ENCODE peak calls at places on chromosomes 11 and 22, in ten cellular contexts. O, J, S, L, B, Q, E, M, P and H are unnamed samples.

GRCh38 chr11:59069082-59069481 is 17.0 kb upstream of the GLYATL1B start:
- DNase-seq in O (no peak), J (no peak), S (peak), L (peak), B (no peak), Q (no peak), E (no peak), M (no peak), P (no peak), H (no peak)

GRCh38 chr11:73195191-73196007 is 22.7 kb upstream of the P2RY2 start:
- DNase-seq in O (no peak), J (peak), S (peak), L (no peak), B (no peak), Q (no peak), E (no peak), M (peak), P (peak), H (peak)

GRCh38 chr22:26053737-26054316 is 115.4 kb upstream of the SEZ6L start:
- DNase-seq in O (no peak), J (no peak), S (no peak), L (no peak), B (no peak), Q (no peak), E (peak), M (no peak), P (no peak), H (no peak)

GRCh38 chr11:65170058-65170534 is at the start of gene SPDYC:
- DNase-seq in O (no peak), J (no peak), S (no peak), L (no peak), B (no peak), Q (no peak), E (peak), M (peak), P (peak), H (no peak)

GRCh38 chr11:95693298-95693697 is 96.3 kb downstream of the FAM76B start:
- DNase-seq in O (no peak), J (no peak), S (no peak), L (no peak), B (no peak), Q (no peak), E (no peak), M (no peak), P (no peak), H (no peak)

GRCh38 chr22:20741634-20742581 is 32.0 kb upstream of the SERPIND1 start:
- DNase-seq in O (peak), J (peak), S (peak), L (peak), B (peak), Q (peak), E (no peak), M (peak), P (peak), H (peak)

GRCh38 chr22:40310081-40310770 is 36.1 kb upstream of the ADSL start:
- DNase-seq in O (peak), J (peak), S (no peak), L (peak), B (no peak), Q (no peak), E (no peak), M (no peak), P (no peak), H (peak)

GRCh38 chr11:990101-990500 is 46.4 kb downstream of the MUC6 start:
- DNase-seq in O (no peak), J (no peak), S (no peak), L (no peak), B (no peak), Q (no peak), E (no peak), M (no peak), P (no peak), H (no peak)

GRCh38 chr11:57314221-57314973 is 10.4 kb downstream of the TNKS1BP1 start:
- DNase-seq in O (no peak), J (no peak), S (no peak), L (no peak), B (no peak), Q (no peak), E (no peak), M (no peak), P (no peak), H (no peak)

GRCh38 chr22:26045051-26045450 is 124.2 kb upstream of the SEZ6L start:
- DNase-seq in O (no peak), J (no peak), S (no peak), L (no peak), B (no peak), Q (no peak), E (no peak), M (no peak), P (no peak), H (no peak)

GRCh38 chr11:129974237-129974636 is 28.4 kb downstream of the PRDM10 start:
- DNase-seq in O (no peak), J (peak), S (no peak), L (peak), B (no peak), Q (no peak), E (no peak), M (no peak), P (no peak), H (no peak)

GRCh38 chr11:45347343-45347742 is 61.2 kb upstream of the SYT13 start:
- DNase-seq in O (no peak), J (no peak), S (no peak), L (no peak), B (no peak), Q (no peak), E (no peak), M (no peak), P (no peak), H (no peak)

GRCh38 chr22:20751185-20751851 is 22.6 kb upstream of the SERPIND1 start:
- DNase-seq in O (peak), J (no peak), S (no peak), L (no peak), B (no peak), Q (peak), E (peak), M (no peak), P (no peak), H (no peak)

GRCh38 chr11:68843052-68843561 is 1.4 kb upstream of the CPT1A start:
- DNase-seq in O (peak), J (peak), S (no peak), L (peak), B (no peak), Q (peak), E (no peak), M (no peak), P (no peak), H (no peak)

GRCh38 chr22:40635940-40636379 is 559 bp downstream of the MRTFA start:
- DNase-seq in O (no peak), J (peak), S (no peak), L (no peak), B (peak), Q (peak), E (peak), M (no peak), P (no peak), H (no peak)

GRCh38 chr11:57599381-57599780 is 1.9 kb downstream of the SERPING1 start:
- DNase-seq in O (peak), J (no peak), S (no peak), L (no peak), B (no peak), Q (no peak), E (no peak), M (no peak), P (no peak), H (no peak)

GRCh38 chr11:60280412-60280811 is at the start of gene MS4A4A:
- DNase-seq in O (no peak), J (no peak), S (no peak), L (no peak), B (peak), Q (no peak), E (no peak), M (no peak), P (no peak), H (no peak)

GRCh38 chr11:36258730-36259360 is 30.4 kb downstream of the COMMD9 start:
- DNase-seq in O (peak), J (peak), S (peak), L (peak), B (peak), Q (peak), E (peak), M (peak), P (peak), H (peak)

GRCh38 chr11:73230276-73230875 is 12.3 kb downstream of the P2RY2 start:
- DNase-seq in O (no peak), J (no peak), S (no peak), L (no peak), B (no peak), Q (no peak), E (no peak), M (no peak), P (no peak), H (no peak)

GRCh38 chr22:37319469-37319868 is 37.2 kb downstream of the CYTH4 start:
- DNase-seq in O (no peak), J (no peak), S (no peak), L (no peak), B (no peak), Q (no peak), E (no peak), M (no peak), P (no peak), H (no peak)

GRCh38 chr22:38190581-38190980 is 9.0 kb upstream of the PLA2G6 start:
- DNase-seq in O (no peak), J (no peak), S (no peak), L (no peak), B (no peak), Q (no peak), E (no peak), M (no peak), P (no peak), H (no peak)

GRCh38 chr22:41367680-41368542 is 13.8 kb upstream of the TEF start:
- DNase-seq in O (no peak), J (peak), S (no peak), L (peak), B (no peak), Q (no peak), E (peak), M (no peak), P (peak), H (peak)

GRCh38 chr22:49449377-49449776 is 378.3 kb downstream of the BRD1 start:
- DNase-seq in O (no peak), J (no peak), S (no peak), L (no peak), B (no peak), Q (no peak), E (no peak), M (no peak), P (no peak), H (no peak)

GRCh38 chr11:63592975-63593395 is 21.2 kb downstream of the PLAAT3 start:
- DNase-seq in O (peak), J (peak), S (peak), L (peak), B (peak), Q (no peak), E (no peak), M (no peak), P (no peak), H (no peak)

GRCh38 chr11:70526116-70527045 is 128.1 kb downstream of the CTTN start:
- DNase-seq in O (no peak), J (no peak), S (no peak), L (no peak), B (no peak), Q (no peak), E (no peak), M (no peak), P (no peak), H (no peak)

GRCh38 chr11:57325735-57326048 is 940 bp upstream of the TNKS1BP1 start:
- DNase-seq in O (no peak), J (no peak), S (no peak), L (no peak), B (peak), Q (peak), E (no peak), M (no peak), P (no peak), H (peak)

GRCh38 chr11:86938900-86939880 is 16.0 kb downstream of the FZD4 start:
- DNase-seq in O (peak), J (peak), S (peak), L (peak), B (peak), Q (peak), E (no peak), M (peak), P (peak), H (peak)

GRCh38 chr11:72821920-72822799 is 7.9 kb downstream of the ATG16L2 start:
- DNase-seq in O (peak), J (peak), S (peak), L (peak), B (peak), Q (peak), E (peak), M (peak), P (peak), H (peak)

GRCh38 chr11:76663461-76663760 is 7.1 kb downstream of the LRRC32 start:
- DNase-seq in O (no peak), J (no peak), S (no peak), L (no peak), B (no peak), Q (no peak), E (no peak), M (no peak), P (no peak), H (no peak)

GRCh38 chr11:62147545-62147944 is 23.7 kb downstream of the INCENP start:
- DNase-seq in O (no peak), J (no peak), S (no peak), L (no peak), B (no peak), Q (no peak), E (peak), M (no peak), P (no peak), H (no peak)

GRCh38 chr22:20206709-20207215 is 55.9 kb upstream of the CCDC188 start:
- DNase-seq in O (peak), J (peak), S (no peak), L (peak), B (peak), Q (peak), E (no peak), M (no peak), P (no peak), H (peak)

GRCh38 chr22:37806409-37807338 is 1.1 kb upstream of the GCAT start:
- DNase-seq in O (peak), J (peak), S (peak), L (peak), B (no peak), Q (peak), E (no peak), M (no peak), P (peak), H (peak)

GRCh38 chr11:61090982-61091372 is 11.3 kb upstream of the CD5 start:
- DNase-seq in O (no peak), J (no peak), S (no peak), L (no peak), B (no peak), Q (no peak), E (no peak), M (no peak), P (no peak), H (no peak)

GRCh38 chr11:65445604-65446445 is 23.2 kb downstream of the NEAT1 start:
- DNase-seq in O (peak), J (peak), S (peak), L (peak), B (peak), Q (peak), E (no peak), M (no peak), P (no peak), H (no peak)

GRCh38 chr11:93743316-93743715 is 1.8 kb downstream of the C11orf54 start:
- DNase-seq in O (no peak), J (no peak), S (no peak), L (no peak), B (no peak), Q (no peak), E (no peak), M (no peak), P (no peak), H (no peak)

DNA sequence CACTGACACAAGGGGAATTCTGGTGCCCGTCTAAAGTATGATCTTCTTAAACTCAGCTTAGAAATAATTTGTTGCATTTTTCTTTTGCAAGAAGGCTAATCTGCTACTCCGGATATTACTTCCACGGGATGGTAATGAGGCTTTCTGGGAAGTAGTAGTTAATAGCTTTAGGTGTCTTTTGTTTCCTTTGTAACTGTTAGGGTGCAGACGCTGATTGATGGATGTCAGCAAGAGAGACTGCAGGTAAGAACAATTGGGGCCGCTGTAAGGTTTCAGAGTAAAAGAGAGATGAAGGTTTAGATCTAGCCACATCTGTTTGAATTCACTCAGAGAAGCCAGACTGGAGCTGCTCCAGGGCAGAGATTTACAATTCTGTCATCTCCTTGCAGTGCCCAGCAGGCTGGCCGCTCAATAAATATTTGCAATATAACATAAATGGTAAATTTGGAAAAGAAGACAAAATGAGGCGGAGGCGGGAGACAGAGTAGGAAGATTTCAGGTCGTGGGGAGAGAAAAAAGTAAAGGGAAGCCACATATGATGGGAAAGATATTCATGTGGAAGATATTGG is 320.4 kb downstream of the AASDHPPT start:
- DNase-seq in O (peak), J (peak), S (no peak), L (no peak), B (no peak), Q (no peak), E (no peak), M (no peak), P (no peak), H (no peak)
- H3K27ac ChIP-seq in O (peak), J (peak), S (peak), L (peak), B (no peak), Q (no peak), E (no peak), M (no peak), P (no peak), H (peak)

GRCh38 chr22:35074583-35074982 is 8.6 kb downstream of the ISX start:
- DNase-seq in O (no peak), J (no peak), S (no peak), L (no peak), B (no peak), Q (no peak), E (no peak), M (no peak), P (no peak), H (no peak)
- H2AFZ ChIP-seq in O (no peak), J (no peak), S (no peak), L (no peak), B (peak), Q (no peak), E (no peak), M (no peak), P (no peak), H (no peak)

DNA sequence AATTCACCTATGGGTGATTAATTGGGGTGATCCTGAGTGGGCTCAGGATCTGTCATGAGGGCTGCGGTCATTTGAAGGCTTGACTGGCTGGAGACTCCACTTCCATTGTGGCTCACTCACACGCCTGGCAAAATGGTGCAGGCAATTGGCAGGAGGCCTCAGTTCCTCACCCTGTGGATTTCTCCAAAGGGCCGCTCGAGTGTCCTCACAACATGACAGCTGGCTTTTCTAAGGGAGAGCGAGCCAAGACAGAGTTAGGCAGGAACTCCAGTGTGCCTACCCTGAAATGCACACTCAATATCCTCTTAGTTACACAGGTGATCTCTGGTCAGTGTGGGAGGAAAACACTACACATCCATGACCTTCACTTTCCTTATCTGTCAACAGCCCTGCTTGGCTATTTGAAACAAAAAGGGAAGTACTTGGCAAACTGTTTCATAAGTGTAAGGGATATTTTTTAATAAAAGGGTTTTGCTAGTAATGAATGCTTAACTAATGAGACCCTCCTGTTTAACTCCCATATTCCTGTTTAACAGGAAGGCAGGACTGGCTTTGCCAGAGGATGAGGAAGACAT is 25.7 kb downstream of the OSBP2 start:
- DNase-seq in O (no peak), J (no peak), S (no peak), L (no peak), B (no peak), Q (peak), E (no peak), M (no peak), P (no peak), H (no peak)
- H3K27ac ChIP-seq in O (no peak), J (no peak), S (no peak), L (no peak), B (no peak), Q (no peak), E (no peak), M (no peak), P (no peak), H (no peak)

GRCh38 chr11:111097191-111097590 is 148.3 kb upstream of the POU2AF2 start:
- DNase-seq in O (peak), J (no peak), S (peak), L (peak), B (no peak), Q (no peak), E (peak), M (peak), P (peak), H (peak)
- H2AFZ ChIP-seq in O (peak), J (no peak), S (peak), L (peak), B (no peak), Q (peak), E (peak), M (peak), P (peak), H (peak)

GRCh38 chr11:2768471-2769408 is 68.9 kb upstream of the KCNQ1OT1 start:
- DNase-seq in O (peak), J (peak), S (peak), L (peak), B (no peak), Q (no peak), E (no peak), M (peak), P (no peak), H (peak)

GRCh38 chr11:2771758-2772466 is 72.1 kb upstream of the KCNQ1OT1 start:
- DNase-seq in O (no peak), J (no peak), S (no peak), L (no peak), B (no peak), Q (no peak), E (peak), M (no peak), P (no peak), H (no peak)

GRCh38 chr11:2769409-2769778 is 69.6 kb upstream of the KCNQ1OT1 start:
- DNase-seq in O (no peak), J (no peak), S (no peak), L (no peak), B (no peak), Q (no peak), E (no peak), M (no peak), P (no peak), H (no peak)

GRCh38 chr11:2770556-2771301 is 70.9 kb upstream of the KCNQ1OT1 start:
- DNase-seq in O (no peak), J (no peak), S (no peak), L (no peak), B (no peak), Q (no peak), E (peak), M (no peak), P (no peak), H (no peak)

GRCh38 chr11:2769779-2770555 is 70.2 kb upstream of the KCNQ1OT1 start:
- DNase-seq in O (no peak), J (no peak), S (no peak), L (no peak), B (no peak), Q (no peak), E (no peak), M (no peak), P (no peak), H (peak)
- H3K27ac ChIP-seq in O (no peak), J (no peak), S (no peak), L (no peak), B (no peak), Q (no peak), E (no peak), M (no peak), P (no peak), H (no peak)

GRCh38 chr22:22103078-22103593 is 120.5 kb upstream of the TOP3B start:
- DNase-seq in O (no peak), J (peak), S (peak), L (no peak), B (peak), Q (no peak), E (peak), M (peak), P (no peak), H (no peak)

GRCh38 chr22:22099833-22100812 is 117.5 kb upstream of the TOP3B start:
- DNase-seq in O (no peak), J (peak), S (peak), L (peak), B (peak), Q (no peak), E (peak), M (peak), P (no peak), H (peak)

GRCh38 chr22:22097727-22098228 is 115.2 kb upstream of the TOP3B start:
- DNase-seq in O (no peak), J (no peak), S (no peak), L (no peak), B (no peak), Q (no peak), E (no peak), M (no peak), P (no peak), H (no peak)

GRCh38 chr22:22098457-22099193 is 116.0 kb upstream of the TOP3B start:
- DNase-seq in O (no peak), J (no peak), S (no peak), L (no peak), B (peak), Q (no peak), E (no peak), M (no peak), P (no peak), H (no peak)

GRCh38 chr22:22099194-22099486 is 116.6 kb upstream of the TOP3B start:
- DNase-seq in O (no peak), J (no peak), S (no peak), L (no peak), B (peak), Q (no peak), E (no peak), M (no peak), P (no peak), H (no peak)
- H2AFZ ChIP-seq in O (no peak), J (no peak), S (no peak), L (no peak), B (peak), Q (no peak), E (no peak), M (no peak), P (no peak), H (no peak)